ENCODE peak calls at places on chromosomes 11 and 22, in six cellular contexts. U, K, A, P, E and B are unnamed samples.
A peak's percentile ranks its signal among the peaks of the same experiment; 100 is the strongest.

GRCh38 chr11:122977455-122978302 is 4.0 kb downstream of the BSX start:
- DNase-seq in U (no peak), K (no peak), A (peak; percentile 44), P (no peak), E (no peak), B (no peak)

GRCh38 chr11:125569913-125570621 is 790 bp downstream of the EI24 start:
- DNase-seq in U (no peak), K (peak; percentile 30), A (no peak), P (no peak), E (peak; percentile 49), B (peak; percentile 39)

GRCh38 chr22:44580756-44581435 is 82.9 kb upstream of the RTL6 start:
- DNase-seq in U (no peak), K (no peak), A (no peak), P (peak; percentile 26), E (no peak), B (no peak)

GRCh38 chr11:102664001-102664752 is 39.0 kb upstream of the MMP20 start:
- DNase-seq in U (peak; percentile 13), K (no peak), A (no peak), P (no peak), E (peak; percentile 82), B (peak; percentile 45)

GRCh38 chr22:37259540-37260029 is 15.5 kb upstream of the RAC2 start:
- DNase-seq in U (peak; percentile 54), K (peak; percentile 61), A (no peak), P (no peak), E (no peak), B (peak; percentile 63)

GRCh38 chr11:34478845-34479663 is 34.5 kb downstream of the ELF5 start:
- DNase-seq in U (no peak), K (no peak), A (no peak), P (no peak), E (no peak), B (no peak)

GRCh38 chr11:93791493-93791892 is 7.4 kb downstream of the MED17 start:
- DNase-seq in U (no peak), K (no peak), A (no peak), P (no peak), E (no peak), B (no peak)

GRCh38 chr22:36162127-36163034 is 1.8 kb upstream of the APOL3 start:
- DNase-seq in U (no peak), K (no peak), A (no peak), P (no peak), E (no peak), B (no peak)

GRCh38 chr22:45553333-45554039 is 50.8 kb downstream of the FBLN1 start:
- DNase-seq in U (peak; percentile 63), K (peak; percentile 87), A (peak; percentile 83), P (peak; percentile 90), E (peak; percentile 86), B (peak; percentile 80)

GRCh38 chr22:45880732-45881523 is 96.0 kb downstream of the WNT7B start:
- DNase-seq in U (no peak), K (no peak), A (no peak), P (peak; percentile 77), E (no peak), B (no peak)

GRCh38 chr11:113555071-113555739 is 80.0 kb upstream of the DRD2 start:
- DNase-seq in U (no peak), K (peak; percentile 23), A (no peak), P (no peak), E (peak; percentile 49), B (no peak)

GRCh38 chr11:6757373-6757967 is 14.3 kb downstream of the OR2AG2 start:
- DNase-seq in U (peak; percentile 32), K (peak; percentile 52), A (peak; percentile 43), P (no peak), E (peak; percentile 78), B (peak; percentile 58)

GRCh38 chr11:96337541-96338530 is 5.2 kb downstream of the MAML2 start:
- DNase-seq in U (no peak), K (no peak), A (no peak), P (no peak), E (no peak), B (no peak)

GRCh38 chr11:112881461-112881860 is 79.8 kb upstream of the NCAM1 start:
- DNase-seq in U (no peak), K (no peak), A (peak; percentile 78), P (peak; percentile 88), E (no peak), B (no peak)

GRCh38 chr22:28978158-28978557 is 83.5 kb downstream of the C22orf31 start:
- DNase-seq in U (peak; percentile 40), K (peak; percentile 35), A (no peak), P (no peak), E (no peak), B (peak; percentile 14)

GRCh38 chr11:47916361-47916841 is 64.0 kb upstream of the PTPRJ start:
- DNase-seq in U (no peak), K (peak; percentile 98), A (no peak), P (peak; percentile 86), E (peak; percentile 79), B (no peak)

GRCh38 chr11:47369676-47370075 is 8.7 kb downstream of the SPI1 start:
- DNase-seq in U (no peak), K (no peak), A (no peak), P (no peak), E (no peak), B (no peak)

GRCh38 chr11:124872741-124873140 is 7.5 kb downstream of the ROBO3 start:
- DNase-seq in U (no peak), K (no peak), A (no peak), P (no peak), E (peak; percentile 68), B (no peak)

GRCh38 chr11:69232821-69233760 is 60.9 kb upstream of the MYEOV start:
- DNase-seq in U (no peak), K (no peak), A (no peak), P (peak; percentile 52), E (no peak), B (no peak)

GRCh38 chr11:119729581-119730346 is 764 bp upstream of the NECTIN1 start:
- DNase-seq in U (peak; percentile 32), K (peak; percentile 19), A (peak; percentile 29), P (peak; percentile 91), E (no peak), B (peak; percentile 80)

GRCh38 chr11:17423533-17424310 is 35.3 kb upstream of the KCNJ11 start:
- DNase-seq in U (no peak), K (peak; percentile 40), A (no peak), P (no peak), E (no peak), B (no peak)

GRCh38 chr11:74159642-74160041 is 11.2 kb downstream of the C2CD3 start:
- DNase-seq in U (no peak), K (no peak), A (no peak), P (no peak), E (no peak), B (no peak)

GRCh38 chr11:13008625-13009475 is at the start of gene RASSF10:
- DNase-seq in U (no peak), K (peak; percentile 75), A (peak; percentile 80), P (peak; percentile 95), E (no peak), B (no peak)

GRCh38 chr11:61746654-61747388 is 5.6 kb upstream of the MYRF start:
- DNase-seq in U (no peak), K (no peak), A (no peak), P (no peak), E (no peak), B (no peak)

GRCh38 chr11:37512156-37512780 is 914.2 kb upstream of the RAG2 start:
- DNase-seq in U (no peak), K (no peak), A (no peak), P (no peak), E (no peak), B (no peak)

DNA sequence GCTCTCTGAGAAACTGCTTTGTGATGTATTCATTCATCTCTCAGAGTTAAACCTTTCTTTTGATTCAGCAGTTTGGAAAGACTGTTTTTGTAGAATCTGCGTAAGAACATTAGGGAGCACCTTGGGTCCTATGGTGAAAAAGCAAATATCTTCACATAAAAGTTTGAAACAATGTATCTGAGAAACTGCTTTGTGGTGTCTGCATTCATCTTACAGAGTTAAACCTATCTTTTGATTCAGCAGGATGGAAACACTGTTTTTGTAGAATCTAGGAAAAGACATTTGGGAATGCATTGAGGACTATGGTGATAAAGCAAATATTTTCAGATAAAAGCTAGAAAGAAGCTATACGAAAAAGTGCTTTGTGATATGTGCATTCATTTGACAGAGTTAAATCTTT is 361.3 kb downstream of the OR4C45 start:
- DNase-seq in U (no peak), K (no peak), A (no peak), P (no peak), E (no peak), B (no peak)
- H3K9me3 ChIP-seq in U (peaks cover 47% of the 10 kb centered on the region), K (no peaks in the 10 kb centered on the region), A (peaks cover 4% of the 10 kb centered on the region), P (peaks cover 71% of the 10 kb centered on the region), E (peaks cover 61% of the 10 kb centered on the region), B (peaks cover 49% of the 10 kb centered on the region)

GRCh38 chr22:23070418-23071162 is at the start of gene GNAZ:
- DNase-seq in U (no peak), K (peak; percentile 38), A (peak; percentile 51), P (peak; percentile 85), E (peak; percentile 79), B (no peak)

GRCh38 chr22:23072035-23072910 is 2.0 kb downstream of the GNAZ start:
- DNase-seq in U (no peak), K (peak; percentile 83), A (no peak), P (peak; percentile 53), E (no peak), B (no peak)

GRCh38 chr22:23072911-23073491 is 2.7 kb downstream of the GNAZ start:
- DNase-seq in U (no peak), K (peak; percentile 97), A (no peak), P (peak; percentile 39), E (no peak), B (no peak)

GRCh38 chr22:23069502-23070357 is 589 bp upstream of the GNAZ start:
- DNase-seq in U (peak; percentile 71), K (peak; percentile 90), A (peak; percentile 88), P (peak; percentile 96), E (peak; percentile 97), B (peak; percentile 82)

GRCh38 chr22:23071163-23072034 is 1.1 kb downstream of the GNAZ start:
- DNase-seq in U (no peak), K (no peak), A (no peak), P (peak; percentile 70), E (no peak), B (no peak)
- H3K4me3 ChIP-seq in U (peak overlapping the region; percentile 56), K (no peak overlapping the region), A (peak overlapping the region; percentile 93), P (no peak overlapping the region), E (peak overlapping the region; percentile 96), B (peak overlapping the region; percentile 71)

GRCh38 chr22:43202326-43202725 is 15.4 kb upstream of the TTLL12 start:
- DNase-seq in U (no peak), K (no peak), A (no peak), P (peak; percentile 45), E (no peak), B (no peak)
- H3K9ac ChIP-seq in U (no peak overlapping the region), K (no peak overlapping the region), A (no peak overlapping the region), P (no peak overlapping the region), E (no peak overlapping the region), B (no peak overlapping the region)

GRCh38 chr22:47377926-47378560 is 615.6 kb downstream of the TBC1D22A start:
- DNase-seq in U (no peak), K (no peak), A (no peak), P (no peak), E (no peak), B (no peak)

GRCh38 chr22:47376322-47376700 is 613.9 kb downstream of the TBC1D22A start:
- DNase-seq in U (no peak), K (no peak), A (no peak), P (no peak), E (no peak), B (no peak)

GRCh38 chr22:47375621-47376321 is 613.3 kb downstream of the TBC1D22A start:
- DNase-seq in U (no peak), K (no peak), A (no peak), P (no peak), E (no peak), B (no peak)

GRCh38 chr22:47374901-47375575 is 612.6 kb downstream of the TBC1D22A start:
- DNase-seq in U (no peak), K (no peak), A (no peak), P (no peak), E (no peak), B (no peak)

GRCh38 chr22:47376901-47377520 is 614.6 kb downstream of the TBC1D22A start:
- DNase-seq in U (no peak), K (no peak), A (no peak), P (no peak), E (no peak), B (no peak)
- H3K9me3 ChIP-seq in U (no peaks in the 10 kb centered on the region), K (peaks cover 75% of the 10 kb centered on the region), A (peaks cover 59% of the 10 kb centered on the region), P (no peaks in the 10 kb centered on the region), E (no peaks in the 10 kb centered on the region), B (no peaks in the 10 kb centered on the region)